ENCODE peak calls at places on chromosomes 2 and 18, in five cellular contexts. Y, V, S, O and M are unnamed samples.

GRCh38 chr2:15705310-15705709 is 113.6 kb downstream of the DDX1 start:
- DNase-seq in O (no peak), V (no peak), S (no peak), Y (no peak), M (no peak)

GRCh38 chr2:113284481-113284880 is 5.8 kb upstream of the PAX8 start:
- DNase-seq in S (no peak), V (peak), O (no peak), Y (no peak), M (no peak)

GRCh38 chr18:59917422-59917821 is 17.6 kb downstream of the PMAIP1 start:
- DNase-seq in V (no peak), O (no peak), S (no peak), Y (no peak), M (no peak)

GRCh38 chr2:203155406-203155805 is 83.4 kb upstream of the CYP20A1 start:
- DNase-seq in Y (no peak), O (no peak), V (no peak), S (no peak), M (no peak)

GRCh38 chr2:8659092-8659734 is 22.6 kb upstream of the ID2 start:
- DNase-seq in S (no peak), Y (no peak), V (no peak), O (no peak), M (no peak)

GRCh38 chr2:158321264-158321663 is 135.3 kb downstream of the CCDC148 start:
- DNase-seq in O (no peak), V (no peak), Y (no peak), S (no peak), M (peak)

GRCh38 chr2:189610700-189611099 is 30.1 kb upstream of the SLC40A1 start:
- DNase-seq in O (no peak), Y (no peak), V (no peak), S (no peak), M (no peak)

GRCh38 chr18:79496978-79497637 is 101.4 kb downstream of the NFATC1 start:
- DNase-seq in Y (no peak), S (no peak), O (no peak), V (no peak), M (no peak)

GRCh38 chr18:34321075-34321474 is 96.4 kb upstream of the NOL4 start:
- DNase-seq in S (no peak), Y (no peak), V (no peak), O (no peak), M (no peak)

GRCh38 chr2:206230060-206230890 is 44.2 kb upstream of the ZDBF2 start:
- DNase-seq in V (no peak), O (no peak), Y (no peak), S (no peak), M (peak)

GRCh38 chr2:23401427-23402204 is 16.6 kb downstream of the KLHL29 start:
- DNase-seq in V (no peak), O (no peak), S (peak), Y (no peak), M (no peak)

GRCh38 chr2:128646091-128646490 is 327.4 kb upstream of the HS6ST1 start:
- DNase-seq in S (no peak), O (no peak), Y (no peak), V (no peak), M (no peak)

GRCh38 chr2:129733579-129733978 is 245.9 kb upstream of the RAB6C start:
- DNase-seq in S (no peak), O (no peak), V (no peak), Y (no peak), M (no peak)

GRCh38 chr2:129734343-129735034 is 245.0 kb upstream of the RAB6C start:
- DNase-seq in Y (no peak), V (no peak), O (no peak), S (no peak), M (no peak)

GRCh38 chr2:129732630-129733026 is 246.8 kb upstream of the RAB6C start:
- DNase-seq in O (no peak), V (no peak), S (peak), Y (no peak), M (no peak)

GRCh38 chr2:129731925-129732629 is 247.4 kb upstream of the RAB6C start:
- DNase-seq in O (no peak), V (no peak), Y (no peak), S (peak), M (no peak)

DNA sequence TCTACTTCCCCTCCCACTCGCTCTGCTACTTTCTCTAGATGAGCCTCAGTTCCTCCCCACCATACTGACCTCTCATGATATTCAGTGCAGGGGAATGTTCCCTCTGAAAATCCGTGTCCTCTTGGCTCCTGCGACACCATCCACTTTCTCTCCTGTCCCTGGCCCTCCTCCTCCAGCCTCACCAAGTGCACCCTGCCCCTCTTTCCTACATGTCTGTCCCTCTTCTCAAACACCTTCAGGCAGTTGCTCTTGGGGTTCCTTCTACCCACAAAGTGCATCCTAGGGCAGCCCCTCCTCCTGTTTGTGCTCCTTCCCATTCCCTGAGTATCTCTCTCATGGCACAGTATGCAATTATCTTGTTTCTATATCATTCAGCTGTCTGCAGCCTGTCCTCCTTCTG is 246.4 kb upstream of the RAB6C start:
- DNase-seq in O (no peak), S (no peak), V (no peak), Y (no peak), M (no peak)
- H3K4me3 ChIP-seq in O (no peak), S (no peak), V (no peak), Y (no peak), M (no peak)

DNA sequence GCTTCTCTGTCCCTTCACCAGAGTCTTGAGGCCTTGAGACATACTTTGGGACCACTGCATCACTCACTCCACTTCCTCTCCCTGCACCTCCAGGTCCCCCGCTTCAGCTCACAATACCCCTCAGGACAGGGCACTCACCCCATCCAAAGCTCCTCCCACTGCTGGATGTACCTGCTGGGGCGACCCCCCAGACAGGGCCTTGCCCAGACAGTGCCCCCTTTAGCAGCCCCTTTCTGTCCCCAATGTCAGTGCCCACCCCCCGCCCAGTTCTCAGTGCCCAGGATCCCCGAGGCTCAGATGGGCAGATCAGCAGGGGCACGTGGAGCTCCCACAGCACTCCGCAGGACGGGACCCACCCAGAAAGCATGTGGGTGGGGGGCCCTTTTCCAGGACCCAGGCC is 23.8 kb upstream of the IMP4 start:
- DNase-seq in O (no peak), S (no peak), Y (no peak), V (no peak), M (no peak)
- H3K4me3 ChIP-seq in O (no peak), S (no peak), Y (no peak), V (no peak), M (no peak)

DNA sequence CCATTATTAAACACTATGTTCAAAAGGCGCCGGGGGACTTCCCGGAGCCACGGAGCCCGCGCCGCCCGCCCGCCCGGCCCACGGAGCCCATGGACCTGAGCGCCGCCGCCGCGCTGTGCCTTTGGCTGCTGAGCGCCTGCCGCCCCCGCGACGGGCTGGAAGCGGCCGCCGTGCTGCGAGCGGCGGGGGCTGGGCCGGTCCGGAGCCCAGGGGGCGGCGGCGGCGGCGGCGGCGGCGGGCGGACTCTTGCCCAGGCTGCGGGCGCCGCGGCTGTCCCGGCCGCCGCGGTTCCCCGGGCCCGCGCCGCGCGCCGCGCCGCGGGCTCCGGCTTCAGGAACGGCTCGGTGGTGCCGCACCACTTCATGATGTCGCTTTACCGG is 197 bp downstream of the GDF7 start:
- DNase-seq in O (no peak), V (no peak), S (peak), Y (no peak), M (no peak)
- H3K4me3 ChIP-seq in O (peak), V (peak), S (peak), Y (no peak), M (peak)

DNA sequence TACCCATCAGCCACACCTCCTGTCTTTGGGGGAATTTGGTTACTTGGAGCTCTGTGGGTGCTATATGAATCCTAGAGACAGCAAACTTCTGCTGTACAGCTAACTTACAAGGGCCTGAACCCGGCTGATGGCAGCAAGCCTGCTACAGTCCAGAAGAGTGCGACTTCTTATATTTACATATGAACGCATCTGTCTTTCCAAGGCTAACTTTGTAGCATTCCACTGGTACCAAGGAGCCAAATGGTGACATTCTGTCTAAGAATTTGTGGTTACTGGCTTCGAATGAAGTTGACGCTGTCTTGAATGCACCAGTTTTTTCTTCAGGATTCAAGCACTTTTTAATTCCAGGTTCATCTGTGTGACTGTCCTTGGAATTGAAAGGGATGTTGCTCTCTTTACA is 42.5 kb downstream of the THUMPD2 start:
- DNase-seq in S (no peak), V (peak), Y (no peak), O (no peak), M (peak)
- H3K4me3 ChIP-seq in S (peak), V (no peak), Y (no peak), O (no peak), M (no peak)

GRCh38 chr18:75253043-75253442 is 42.4 kb downstream of the TSHZ1 start:
- DNase-seq in V (no peak), S (no peak), O (no peak), Y (no peak), M (no peak)
- H3K4me3 ChIP-seq in V (no peak), S (peak), O (no peak), Y (no peak), M (no peak)

GRCh38 chr2:85751627-85752026 is 2.2 kb upstream of the ATOH8 start:
- DNase-seq in O (no peak), S (no peak), Y (no peak), V (no peak), M (no peak)

GRCh38 chr2:85754313-85755095 is 713 bp downstream of the ATOH8 start:
- DNase-seq in Y (peak), O (peak), S (no peak), V (no peak), M (no peak)

GRCh38 chr2:85753035-85753524 is 711 bp upstream of the ATOH8 start:
- DNase-seq in O (no peak), S (no peak), V (no peak), Y (no peak), M (no peak)

GRCh38 chr2:85755122-85756027 is 1.6 kb downstream of the ATOH8 start:
- DNase-seq in V (no peak), S (no peak), O (peak), Y (no peak), M (no peak)

DNA sequence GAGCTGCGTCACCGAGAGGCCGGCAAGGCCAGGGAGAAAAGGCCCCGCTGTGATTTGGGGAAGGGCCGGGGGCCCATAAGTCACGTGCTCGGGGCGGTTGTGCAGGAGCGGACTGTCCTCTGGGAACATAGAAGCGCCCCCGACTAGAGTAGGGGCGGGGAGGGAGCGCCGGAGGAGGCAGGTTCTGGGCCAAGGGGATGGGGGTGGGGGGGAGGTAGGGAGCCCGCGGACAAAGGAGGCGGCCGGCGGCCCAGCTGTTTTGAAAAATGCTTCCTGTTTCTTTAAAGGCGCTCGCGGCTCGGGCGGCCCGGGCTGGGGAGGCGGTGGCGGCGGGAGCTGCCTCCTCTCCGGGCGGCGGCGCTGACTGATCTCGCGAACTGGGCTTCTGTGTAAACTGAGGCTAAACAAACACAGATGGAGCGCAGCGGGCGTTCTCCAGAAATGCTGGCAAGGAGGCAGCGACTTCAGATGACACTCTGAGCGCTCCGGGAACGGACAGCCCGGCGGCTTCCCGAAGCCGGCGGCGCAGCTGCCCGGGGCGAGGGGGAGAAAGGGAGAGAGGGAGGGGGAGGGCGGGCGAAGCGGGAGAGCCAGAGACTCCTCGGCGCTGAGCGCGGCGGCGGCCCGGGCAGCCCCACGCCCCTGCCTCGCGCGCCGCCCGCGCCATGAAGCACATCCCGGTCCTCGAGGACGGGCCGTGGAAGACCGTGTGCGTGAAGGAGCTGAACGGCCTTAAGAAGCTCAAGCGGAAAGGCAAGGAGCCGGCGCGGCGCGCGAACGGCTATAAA is at the start of gene ATOH8:
- DNase-seq in V (no peak), O (peak), Y (peak), S (peak), M (no peak)
- H3K4me3 ChIP-seq in V (peak), O (peak), Y (peak), S (peak), M (peak)

DNA sequence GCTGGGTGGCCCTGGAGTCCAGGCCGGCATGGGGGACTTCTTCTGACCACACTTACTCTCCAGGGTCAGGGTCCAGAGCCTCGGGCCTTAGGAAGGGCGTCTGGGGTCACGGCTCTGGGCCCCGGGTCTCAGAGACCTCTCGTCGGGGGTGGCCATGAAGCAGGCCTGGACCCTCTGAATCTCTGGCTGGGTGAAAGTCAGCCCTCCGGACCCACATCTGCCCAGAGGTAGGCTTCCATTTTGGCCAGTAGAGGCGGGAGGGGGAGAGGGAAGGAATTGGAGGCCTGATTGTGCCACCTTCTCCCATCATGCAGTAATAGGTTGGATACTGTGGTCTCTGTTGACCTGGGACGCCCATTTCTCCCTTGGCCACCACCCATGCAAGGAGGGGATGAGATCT is 125.3 kb upstream of the GPC1 start:
- DNase-seq in V (no peak), Y (no peak), S (peak), O (no peak), M (no peak)
- H3K4me3 ChIP-seq in V (no peak), Y (no peak), S (no peak), O (no peak), M (no peak)

DNA sequence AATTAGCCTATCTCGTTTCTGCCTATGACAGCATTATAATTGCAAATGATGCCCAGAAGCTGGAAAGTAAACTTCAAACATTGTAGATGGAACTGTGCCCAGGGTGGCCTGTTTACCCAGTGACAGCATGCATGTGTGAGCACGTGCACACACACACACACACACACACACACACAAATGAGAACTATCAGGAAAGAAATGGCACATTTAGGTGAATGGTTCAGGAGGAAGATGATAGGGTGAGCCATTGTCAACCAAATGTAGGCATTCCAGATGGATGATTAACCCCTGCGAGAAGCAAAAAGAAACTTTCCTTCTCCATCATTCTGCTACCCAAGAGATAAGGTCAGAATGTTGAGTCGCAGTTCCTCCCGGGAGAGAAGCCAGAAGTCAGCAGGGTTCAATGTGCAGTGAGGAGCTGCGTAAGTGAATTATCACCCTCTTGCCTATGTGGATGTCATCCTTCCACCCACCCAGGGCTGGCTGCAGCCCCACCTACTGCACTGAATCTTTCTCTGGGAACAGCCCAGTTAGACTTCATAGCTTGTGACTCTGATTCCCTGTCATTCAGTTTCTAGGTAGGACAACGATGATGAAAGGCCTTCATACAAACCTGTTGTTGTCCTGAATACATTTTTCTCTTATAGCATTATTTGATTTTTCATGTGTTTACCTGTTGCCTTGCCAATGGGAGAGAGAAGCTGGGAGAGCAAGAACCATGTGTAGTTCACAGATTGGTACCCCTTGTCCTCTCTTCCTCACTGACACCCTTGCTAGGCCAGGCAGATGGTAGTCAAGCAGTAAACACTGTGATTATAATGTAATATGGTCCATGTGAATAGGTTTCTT is 3.5 kb upstream of the APOB start:
- DNase-seq in V (no peak), O (no peak), Y (no peak), S (peak), M (no peak)
- H3K4me3 ChIP-seq in V (no peak), O (no peak), Y (no peak), S (no peak), M (no peak)

DNA sequence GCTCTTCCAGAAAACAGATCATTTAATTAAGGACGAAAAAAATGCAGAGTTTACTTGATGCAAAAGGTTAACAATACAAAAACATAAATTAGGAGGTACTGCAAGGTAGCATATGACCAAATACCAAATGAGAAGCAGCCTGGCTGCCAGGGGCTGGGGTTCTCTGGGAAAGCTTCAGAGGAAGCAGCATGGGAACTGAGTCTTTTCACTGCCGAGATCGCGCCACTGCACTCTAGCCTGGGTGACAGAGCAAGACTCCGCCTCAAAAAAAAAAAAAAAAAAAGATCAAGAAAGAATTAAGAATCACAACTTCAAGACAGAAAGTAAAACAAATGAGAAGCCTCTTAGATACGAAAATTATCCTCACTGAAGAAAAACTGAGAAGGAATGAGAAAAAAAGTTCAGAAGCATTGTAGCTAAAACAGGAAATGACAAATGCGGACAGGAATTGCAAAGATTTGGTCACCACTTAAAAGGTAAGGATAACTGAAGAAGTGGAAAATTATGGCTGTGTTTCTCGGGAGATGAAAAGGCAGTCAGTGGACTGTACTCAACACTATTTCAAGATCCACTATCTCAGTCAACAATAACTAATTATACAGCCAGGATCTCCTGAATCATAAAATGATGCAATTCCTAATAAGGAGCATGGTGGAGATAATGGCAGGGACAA is 4.3 kb downstream of the SEPTIN10 start:
- DNase-seq in Y (no peak), V (peak), S (no peak), O (no peak), M (peak)
- H3K4me3 ChIP-seq in Y (no peak), V (peak), S (peak), O (no peak), M (peak)